ENCODE peak calls at places on chromosomes 7 and 10, in six cellular contexts. S, Q, F, H, I and O are unnamed samples.

GRCh38 chr7:73831656-73832579 is 1.1 kb downstream of the CLDN4 start:
- DNase-seq in S (no peak), Q (peak; percentile 87), F (peak; percentile 57), H (peak; percentile 92), I (no peak), O (no peak)

GRCh38 chr7:128393526-128394330 is 16.1 kb downstream of the IMPDH1 start:
- DNase-seq in S (no peak), Q (no peak), F (no peak), H (no peak), I (no peak), O (no peak)

GRCh38 chr7:27109533-27110162 is 7.2 kb upstream of the HOXA2 start:
- DNase-seq in S (no peak), Q (no peak), F (no peak), H (no peak), I (no peak), O (no peak)

GRCh38 chr7:69186974-69187373 is 411.3 kb upstream of the AUTS2 start:
- DNase-seq in S (no peak), Q (no peak), F (no peak), H (no peak), I (no peak), O (no peak)

GRCh38 chr10:131179386-131179785 is 132.1 kb downstream of the TCERG1L start:
- DNase-seq in S (no peak), Q (no peak), F (no peak), H (no peak), I (no peak), O (no peak)

GRCh38 chr10:61164458-61165160 is 220.6 kb upstream of the RHOBTB1 start:
- DNase-seq in S (no peak), Q (peak; percentile 88), F (peak; percentile 4), H (peak; percentile 41), I (no peak), O (peak; percentile 17)

GRCh38 chr7:128017880-128018845 is 13.1 kb downstream of the LRRC4 start:
- DNase-seq in S (peak; percentile 70), Q (peak; percentile 45), F (no peak), H (peak; percentile 56), I (no peak), O (no peak)

GRCh38 chr10:110664483-110665420 is 20.6 kb downstream of the RBM20 start:
- DNase-seq in S (no peak), Q (peak; percentile 94), F (peak; percentile 62), H (no peak), I (peak; percentile 87), O (no peak)

GRCh38 chr7:5689716-5690115 is 91.7 kb downstream of the RNF216 start:
- DNase-seq in S (no peak), Q (no peak), F (no peak), H (no peak), I (no peak), O (no peak)

GRCh38 chr10:118978998-118979350 is 50.5 kb upstream of the NANOS1 start:
- DNase-seq in S (no peak), Q (no peak), F (no peak), H (no peak), I (peak; percentile 20), O (no peak)

GRCh38 chr10:61280303-61280702 is 172.9 kb downstream of the TMEM26 start:
- DNase-seq in S (no peak), Q (peak; percentile 94), F (peak; percentile 27), H (no peak), I (peak; percentile 44), O (no peak)

GRCh38 chr7:25353191-25353590 is 124.9 kb upstream of the NPVF start:
- DNase-seq in S (peak; percentile 23), Q (no peak), F (no peak), H (no peak), I (no peak), O (no peak)

GRCh38 chr7:149759111-149759510 is 14.3 kb downstream of the ZNF467 start:
- DNase-seq in S (no peak), Q (no peak), F (no peak), H (no peak), I (no peak), O (no peak)

GRCh38 chr7:116886550-116887156 is 24.3 kb downstream of the CAPZA2 start:
- DNase-seq in S (no peak), Q (no peak), F (no peak), H (no peak), I (no peak), O (no peak)

GRCh38 chr10:94578790-94579189 is 33.2 kb downstream of the HELLS start:
- DNase-seq in S (no peak), Q (no peak), F (no peak), H (no peak), I (no peak), O (no peak)

GRCh38 chr7:39589323-39590111 is 23.3 kb downstream of the YAE1 start:
- DNase-seq in S (no peak), Q (peak; percentile 88), F (peak; percentile 72), H (no peak), I (peak; percentile 84), O (no peak)

GRCh38 chr10:98664329-98665042 is 217.8 kb upstream of the HPS1 start:
- DNase-seq in S (peak; percentile 20), Q (peak; percentile 67), F (peak; percentile 36), H (no peak), I (no peak), O (no peak)

GRCh38 chr10:52666931-52667330 is 105.7 kb downstream of the MBL2 start:
- DNase-seq in S (no peak), Q (no peak), F (no peak), H (no peak), I (no peak), O (no peak)
- H3K27ac ChIP-seq in S (no peak overlapping the region), Q (no peak overlapping the region), F (no peak overlapping the region), H (no peak overlapping the region), I (no peak overlapping the region), O (no peak overlapping the region)

GRCh38 chr10:91464500-91464899 is 54.4 kb downstream of the HECTD2 start:
- DNase-seq in S (no peak), Q (no peak), F (no peak), H (no peak), I (no peak), O (no peak)

GRCh38 chr10:91465261-91465660 is 55.1 kb downstream of the HECTD2 start:
- DNase-seq in S (no peak), Q (no peak), F (no peak), H (no peak), I (no peak), O (no peak)

GRCh38 chr10:91467114-91467513 is 57.0 kb downstream of the HECTD2 start:
- DNase-seq in S (no peak), Q (no peak), F (no peak), H (no peak), I (no peak), O (no peak)

DNA sequence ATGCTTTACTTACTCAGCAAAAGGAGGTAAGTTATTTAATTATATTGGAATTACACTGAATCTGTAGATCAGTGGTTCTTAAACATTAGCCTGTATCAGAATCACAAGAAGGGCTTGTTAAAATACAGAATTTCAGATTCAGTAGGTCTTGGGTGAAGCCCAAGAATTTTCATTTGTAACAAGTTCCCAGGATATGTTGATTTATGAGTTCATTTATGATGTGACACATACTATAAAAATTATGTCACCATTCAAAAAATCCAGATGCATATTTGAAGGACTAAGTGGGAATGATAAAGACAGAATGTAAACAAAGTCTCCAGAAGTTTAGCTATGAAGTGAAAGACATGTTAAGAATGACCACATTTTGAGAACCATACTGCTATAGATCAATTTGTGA is 52.3 kb downstream of the HECTD2 start:
- DNase-seq in S (no peak), Q (peak; percentile 60), F (no peak), H (no peak), I (no peak), O (no peak)
- H3K36me3 ChIP-seq in S (peaks cover 73% of the 10 kb centered on the region), Q (no peaks in the 10 kb centered on the region), F (peaks cover 3% of the 10 kb centered on the region), H (peaks cover 49% of the 10 kb centered on the region), I (peaks cover 24% of the 10 kb centered on the region), O (no peaks in the 10 kb centered on the region)

GRCh38 chr10:126661356-126661755 is 9.1 kb downstream of the C10orf90 start:
- DNase-seq in S (no peak), Q (no peak), F (no peak), H (no peak), I (no peak), O (no peak)

GRCh38 chr10:126661841-126662520 is 8.5 kb downstream of the C10orf90 start:
- DNase-seq in S (no peak), Q (no peak), F (no peak), H (no peak), I (no peak), O (no peak)

GRCh38 chr10:126654579-126654978 is 15.9 kb downstream of the C10orf90 start:
- DNase-seq in S (no peak), Q (no peak), F (no peak), H (no peak), I (no peak), O (no peak)

GRCh38 chr10:126659750-126660149 is 10.7 kb downstream of the C10orf90 start:
- DNase-seq in S (no peak), Q (no peak), F (no peak), H (no peak), I (no peak), O (no peak)

DNA sequence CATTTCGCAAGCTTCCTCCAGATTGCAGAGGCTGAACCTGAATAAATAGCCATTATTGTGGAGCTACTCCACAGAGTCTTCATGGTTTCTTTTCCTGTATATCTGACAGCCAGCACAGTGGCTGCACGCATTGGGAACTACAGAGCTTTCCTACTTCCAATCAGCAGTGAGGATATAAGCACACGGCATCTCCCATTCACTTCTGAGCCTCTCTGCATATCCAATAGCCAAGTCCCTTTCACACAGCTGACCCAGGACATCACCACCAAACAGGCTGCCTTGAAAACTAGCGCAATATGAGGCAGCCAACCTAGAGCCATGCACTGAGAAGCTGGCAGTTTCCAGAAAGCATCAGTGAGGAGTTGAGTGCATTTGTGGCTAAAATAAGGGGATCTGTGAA is 11.6 kb downstream of the C10orf90 start:
- DNase-seq in S (no peak), Q (no peak), F (no peak), H (no peak), I (no peak), O (no peak)
- H3K27ac ChIP-seq in S (no peak overlapping the region), Q (no peak overlapping the region), F (no peak overlapping the region), H (no peak overlapping the region), I (no peak overlapping the region), O (no peak overlapping the region)

DNA sequence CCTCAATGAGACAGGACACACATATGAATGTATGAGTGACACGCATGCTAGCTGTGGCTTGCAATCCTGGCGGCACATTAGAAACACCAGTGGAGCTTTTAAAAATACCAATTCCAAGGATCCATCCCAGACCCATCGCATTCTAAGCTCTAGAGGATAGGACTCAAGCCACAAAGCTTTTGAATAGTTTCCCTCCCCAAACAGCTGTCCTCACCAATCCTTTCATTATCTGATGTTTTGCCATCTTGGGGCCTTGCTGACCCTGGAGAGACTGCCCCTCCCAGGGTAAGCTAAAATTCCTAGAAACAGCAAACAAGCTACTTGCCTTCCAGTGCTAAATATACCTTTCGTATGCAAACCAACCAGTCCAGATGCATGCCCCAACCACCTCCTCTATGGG is 8.9 kb upstream of the TM9SF3 start:
- DNase-seq in S (no peak), Q (no peak), F (no peak), H (no peak), I (no peak), O (no peak)
- H3K36me3 ChIP-seq in S (no peaks in the 10 kb centered on the region), Q (no peaks in the 10 kb centered on the region), F (no peaks in the 10 kb centered on the region), H (peaks cover 6% of the 10 kb centered on the region), I (no peaks in the 10 kb centered on the region), O (no peaks in the 10 kb centered on the region)